ENCODE peak calls at places on chromosomes 5 and 9, in five cellular contexts. B, M, C, W and T are unnamed samples.
A peak's percentile ranks its signal among the peaks of the same experiment; 100 is the strongest.

GRCh38 chr5:96901384-96901783 is 25.1 kb downstream of the ERAP2 start:
- DNase-seq in B (no peak), M (peak; percentile 20), W (no peak), C (no peak), T (no peak)

GRCh38 chr5:65760504-65761275 is 38.7 kb downstream of the NLN start:
- DNase-seq in B (peak; percentile 8), M (no peak), C (no peak), W (no peak), T (no peak)

GRCh38 chr5:59231221-59231931 is 648.5 kb downstream of the RAB3C start:
- DNase-seq in M (no peak), C (no peak), W (no peak), B (no peak), T (no peak)

GRCh38 chr5:176400382-176401156 is 12.0 kb downstream of the HIGD2A start:
- DNase-seq in B (no peak), W (no peak), C (no peak), M (no peak), T (no peak)

GRCh38 chr5:74543162-74543995 is 97.1 kb downstream of the ENC1 start:
- DNase-seq in C (peak; percentile 15), W (no peak), M (no peak), B (no peak), T (peak; percentile 51)

GRCh38 chr5:57783693-57784092 is 301.1 kb upstream of the ACTBL2 start:
- DNase-seq in C (no peak), M (no peak), B (no peak), W (no peak), T (no peak)

GRCh38 chr5:140011297-140011802 is 31.7 kb downstream of the NRG2 start:
- DNase-seq in M (peak; percentile 34), C (no peak), W (no peak), B (peak; percentile 83), T (no peak)

GRCh38 chr9:91433180-91433579 is 9.5 kb upstream of the NFIL3 start:
- DNase-seq in W (no peak), C (peak; percentile 30), M (peak; percentile 71), B (no peak), T (no peak)

GRCh38 chr9:116232425-116233159 is 79.0 kb downstream of the PAPPA start:
- DNase-seq in M (no peak), C (no peak), W (no peak), B (no peak), T (no peak)

GRCh38 chr9:119284587-119285337 is 84.5 kb downstream of the BRINP1 start:
- DNase-seq in M (no peak), B (no peak), W (no peak), C (no peak), T (no peak)

GRCh38 chr9:93660647-93661046 is 84.3 kb downstream of the PHF2 start:
- DNase-seq in B (no peak), M (no peak), W (no peak), C (no peak), T (no peak)

GRCh38 chr5:37090781-37091180 is 158.4 kb downstream of the CPLANE1 start:
- DNase-seq in C (no peak), B (no peak), W (no peak), M (no peak), T (no peak)

GRCh38 chr5:9557696-9558095 is 11.8 kb upstream of the SEMA5A start:
- DNase-seq in W (no peak), M (no peak), C (no peak), B (no peak), T (no peak)

GRCh38 chr9:94908583-94909249 is 182.2 kb downstream of the AOPEP start:
- DNase-seq in W (no peak), C (peak; percentile 51), B (no peak), M (no peak), T (no peak)

GRCh38 chr5:157398310-157398709 is 61.7 kb upstream of the NIPAL4 start:
- DNase-seq in W (no peak), B (no peak), M (no peak), C (no peak), T (no peak)

GRCh38 chr5:137061382-137061781 is 437.7 kb downstream of the SPOCK1 start:
- DNase-seq in W (no peak), M (no peak), B (no peak), C (no peak), T (no peak)

GRCh38 chr5:161295721-161296120 is 250.8 kb downstream of the GABRB2 start:
- DNase-seq in B (no peak), M (no peak), W (no peak), C (no peak), T (no peak)

GRCh38 chr9:77305622-77306365 is 128.5 kb downstream of the VPS13A start:
- DNase-seq in M (no peak), C (no peak), W (no peak), B (no peak), T (no peak)

GRCh38 chr5:117623042-117623815 is 1048.6 kb upstream of the SEMA6A start:
- DNase-seq in C (no peak), M (no peak), B (no peak), W (no peak), T (no peak)

GRCh38 chr5:68409259-68409658 is 193.7 kb downstream of the PIK3R1 start:
- DNase-seq in W (no peak), M (no peak), B (no peak), C (no peak), T (no peak)

GRCh38 chr9:135096408-135096885 is 9.0 kb downstream of the OLFM1 start:
- DNase-seq in C (peak; percentile 68), M (no peak), B (no peak), W (no peak), T (no peak)

GRCh38 chr5:43236633-43237355 is 44.8 kb downstream of the NIM1K start:
- DNase-seq in B (no peak), W (no peak), M (no peak), C (no peak), T (no peak)

GRCh38 chr5:7425830-7426229 is 29.9 kb downstream of the ADCY2 start:
- DNase-seq in C (no peak), B (no peak), M (no peak), W (no peak), T (no peak)

GRCh38 chr9:76433406-76433805 is 25.6 kb upstream of the GCNT1 start:
- DNase-seq in M (no peak), W (no peak), B (no peak), C (no peak), T (no peak)

GRCh38 chr5:2750758-2751464 is 566 bp downstream of the IRX2 start:
- DNase-seq in M (no peak), C (no peak), W (no peak), B (no peak), T (no peak)

GRCh38 chr5:171261904-171262303 is 47.1 kb upstream of the TLX3 start:
- DNase-seq in B (no peak), W (no peak), M (no peak), C (no peak), T (no peak)

GRCh38 chr9:124292696-124293593 is 35.2 kb downstream of the NEK6 start:
- DNase-seq in M (no peak), W (no peak), B (no peak), C (no peak), T (no peak)

GRCh38 chr5:148820778-148821395 is 5.5 kb upstream of the ADRB2 start:
- DNase-seq in M (peak; percentile 13), W (peak; percentile 17), C (no peak), B (no peak), T (no peak)

GRCh38 chr9:129399301-129399990 is 221.4 kb upstream of the IER5L start:
- DNase-seq in C (peak; percentile 37), M (no peak), W (no peak), B (no peak), T (no peak)

GRCh38 chr5:64666058-64666457 is 24.2 kb upstream of the SHISAL2B start:
- DNase-seq in W (no peak), M (no peak), C (no peak), B (no peak), T (no peak)

GRCh38 chr5:77101298-77101697 is 14.2 kb upstream of the ZBED3 start:
- DNase-seq in B (no peak), W (no peak), C (no peak), M (no peak), T (no peak)

GRCh38 chr5:79070002-79070567 is 518 bp downstream of the BHMT2 start:
- DNase-seq in B (no peak), C (peak; percentile 76), M (peak; percentile 15), W (no peak), T (no peak)
- TF ChIP-seq FOXM1 in B (no peak), C (no peak), M (no peak), W (no peak), T (no peak)

DNA sequence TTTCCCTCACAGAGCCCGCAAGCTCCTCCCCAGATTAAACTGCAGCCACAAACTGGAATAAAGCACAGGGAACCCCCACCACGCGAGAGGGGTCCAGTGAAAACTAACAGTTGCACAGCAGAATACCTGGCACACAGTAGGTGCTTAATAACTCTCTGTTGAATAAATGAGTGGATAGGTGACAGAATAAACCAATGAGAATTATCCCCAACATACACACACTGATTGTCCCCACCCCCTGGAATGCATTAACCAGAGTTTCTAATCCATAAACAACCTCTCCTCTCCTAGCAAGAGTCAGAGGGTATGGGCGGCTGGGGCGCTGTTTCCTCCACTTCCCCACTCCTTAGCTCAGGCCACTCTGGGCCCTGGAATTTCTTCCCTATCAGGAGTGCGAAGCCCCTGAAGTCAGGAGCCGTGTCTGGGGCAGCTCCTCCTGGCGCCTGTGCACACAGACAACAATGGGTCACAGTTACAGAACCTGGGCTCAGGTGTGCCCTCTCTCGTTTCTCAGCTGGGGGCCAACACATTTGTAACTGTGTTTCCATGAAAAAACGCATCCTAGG is 27.6 kb downstream of the RAPGEF1 start:
- DNase-seq in W (no peak), M (no peak), B (no peak), C (no peak), T (no peak)
- TF ChIP-seq FOXM1 in W (no peak), M (no peak), B (no peak), C (no peak), T (no peak)

GRCh38 chr5:155941340-155941739 is 385.6 kb upstream of the SGCD start:
- DNase-seq in M (no peak), C (no peak), W (no peak), B (no peak), T (no peak)

GRCh38 chr5:155938051-155938450 is 388.9 kb upstream of the SGCD start:
- DNase-seq in W (no peak), C (no peak), B (no peak), M (no peak), T (no peak)

GRCh38 chr5:155947394-155948062 is 379.4 kb upstream of the SGCD start:
- DNase-seq in B (no peak), C (no peak), W (no peak), M (no peak), T (no peak)

GRCh38 chr5:155943516-155944407 is 383.2 kb upstream of the SGCD start:
- DNase-seq in M (peak; percentile 31), W (peak; percentile 7), C (peak; percentile 52), B (no peak), T (peak; percentile 48)
- TF ChIP-seq FOXM1 in M (no peak), W (no peak), C (no peak), B (no peak), T (no peak)

GRCh38 chr9:108549184-108549583 is 306.6 kb downstream of the ACTL7B start:
- DNase-seq in B (no peak), M (no peak), W (no peak), C (no peak), T (no peak)
- TF ChIP-seq FOXM1 in B (no peak), M (no peak), W (no peak), C (no peak), T (no peak)